ENCODE peak calls at places on chromosomes 1 and 21, in ten cellular contexts. One of them, this sample, is unnamed.

GRCh38 chr1:37630426-37631038 is 4.2 kb downstream of the RSPO1 start:
- DNase-seq in GM23338: no peak
- DNase-seq in brain microvascular endothelial cell: no peak
- DNase-seq in kidney: no peak
- DNase-seq in suprapubic skin: no peak
- DNase-seq in GM12865: no peak
- DNase-seq in upper lobe of right lung: no peak
- DNase-seq in fibroblast of pulmonary artery: no peak
- DNase-seq in DND-41: no peak
- DNase-seq in A549: no peak
- DNase-seq in this sample: no peak

GRCh38 chr1:36161656-36162531 is 5.9 kb downstream of the MAP7D1 start:
- DNase-seq in GM23338: peak
- DNase-seq in brain microvascular endothelial cell: peak
- DNase-seq in kidney: peak
- DNase-seq in suprapubic skin: no peak
- DNase-seq in GM12865: peak
- DNase-seq in upper lobe of right lung: peak
- DNase-seq in fibroblast of pulmonary artery: peak
- DNase-seq in DND-41: peak
- DNase-seq in A549: no peak
- DNase-seq in this sample: no peak

GRCh38 chr1:156151093-156151688 is 2.2 kb upstream of the SEMA4A start:
- DNase-seq in GM23338: no peak
- DNase-seq in brain microvascular endothelial cell: peak
- DNase-seq in kidney: no peak
- DNase-seq in suprapubic skin: no peak
- DNase-seq in GM12865: peak
- DNase-seq in upper lobe of right lung: no peak
- DNase-seq in fibroblast of pulmonary artery: no peak
- DNase-seq in DND-41: no peak
- DNase-seq in A549: no peak
- DNase-seq in this sample: no peak

GRCh38 chr1:206467915-206468314 is 2.4 kb upstream of the IKBKE start:
- DNase-seq in GM23338: no peak
- DNase-seq in brain microvascular endothelial cell: peak
- DNase-seq in kidney: no peak
- DNase-seq in suprapubic skin: no peak
- DNase-seq in GM12865: peak
- DNase-seq in upper lobe of right lung: peak
- DNase-seq in fibroblast of pulmonary artery: peak
- DNase-seq in DND-41: no peak
- DNase-seq in A549: no peak
- DNase-seq in this sample: no peak

GRCh38 chr1:15994590-15995351 is 9.3 kb upstream of the SRARP start:
- DNase-seq in GM23338: peak
- DNase-seq in brain microvascular endothelial cell: peak
- DNase-seq in kidney: peak
- DNase-seq in suprapubic skin: no peak
- DNase-seq in GM12865: peak
- DNase-seq in upper lobe of right lung: peak
- DNase-seq in fibroblast of pulmonary artery: peak
- DNase-seq in DND-41: no peak
- DNase-seq in A549: peak
- DNase-seq in this sample: no peak

GRCh38 chr1:227809026-227809425 is 6.4 kb upstream of the PRSS38 start:
- DNase-seq in GM23338: no peak
- DNase-seq in brain microvascular endothelial cell: no peak
- DNase-seq in kidney: no peak
- DNase-seq in suprapubic skin: no peak
- DNase-seq in GM12865: no peak
- DNase-seq in upper lobe of right lung: no peak
- DNase-seq in fibroblast of pulmonary artery: no peak
- DNase-seq in DND-41: no peak
- DNase-seq in A549: no peak
- DNase-seq in this sample: no peak

GRCh38 chr1:30840904-30841598 is 67.5 kb downstream of the SDC3 start:
- DNase-seq in GM23338: peak
- DNase-seq in brain microvascular endothelial cell: no peak
- DNase-seq in kidney: no peak
- DNase-seq in suprapubic skin: no peak
- DNase-seq in GM12865: no peak
- DNase-seq in upper lobe of right lung: peak
- DNase-seq in fibroblast of pulmonary artery: peak
- DNase-seq in DND-41: no peak
- DNase-seq in A549: no peak
- DNase-seq in this sample: no peak

GRCh38 chr1:26197813-26198212 is 7.4 kb downstream of the CATSPER4 start:
- DNase-seq in GM23338: no peak
- DNase-seq in brain microvascular endothelial cell: no peak
- DNase-seq in kidney: no peak
- DNase-seq in suprapubic skin: no peak
- DNase-seq in GM12865: no peak
- DNase-seq in upper lobe of right lung: no peak
- DNase-seq in fibroblast of pulmonary artery: no peak
- DNase-seq in DND-41: no peak
- DNase-seq in A549: no peak
- DNase-seq in this sample: no peak

GRCh38 chr21:43269461-43269860 is 100.7 kb downstream of the CRYAA start:
- DNase-seq in GM23338: peak
- DNase-seq in brain microvascular endothelial cell: no peak
- DNase-seq in kidney: peak
- DNase-seq in suprapubic skin: no peak
- DNase-seq in GM12865: peak
- DNase-seq in upper lobe of right lung: peak
- DNase-seq in fibroblast of pulmonary artery: no peak
- DNase-seq in DND-41: peak
- DNase-seq in A549: no peak
- DNase-seq in this sample: no peak

DNA sequence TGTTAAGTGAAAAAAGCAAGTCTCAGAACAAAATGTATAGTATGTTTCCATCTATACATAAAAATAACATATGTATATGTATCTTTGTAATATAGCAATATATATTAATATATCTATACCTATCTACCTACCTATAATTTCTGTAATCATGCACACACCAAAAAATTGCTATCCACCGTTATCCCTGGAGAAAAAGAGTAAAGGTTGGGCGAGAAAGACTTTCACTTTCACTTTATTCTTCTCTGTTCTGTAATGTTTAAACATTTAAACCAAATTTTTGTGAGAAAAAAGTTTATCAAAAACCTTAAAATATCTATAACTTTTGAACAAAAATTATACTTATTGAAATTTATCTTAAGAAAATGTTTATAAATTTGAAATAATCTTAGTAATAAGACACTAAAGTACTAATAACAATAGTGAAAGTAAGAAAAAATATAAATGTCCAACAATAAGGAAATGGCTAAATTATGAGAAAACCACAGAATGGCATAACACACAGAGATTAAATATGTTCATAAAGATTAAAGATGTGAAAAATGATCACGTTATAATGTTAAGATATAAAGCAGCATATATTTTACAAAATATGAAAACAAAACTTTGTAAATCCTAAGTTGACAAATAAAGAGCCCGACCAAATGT is 74.0 kb upstream of the LRRC53 start:
- DNase-seq in GM23338: no peak
- DNase-seq in brain microvascular endothelial cell: no peak
- DNase-seq in kidney: no peak
- DNase-seq in suprapubic skin: no peak
- DNase-seq in GM12865: no peak
- DNase-seq in upper lobe of right lung: no peak
- DNase-seq in fibroblast of pulmonary artery: no peak
- DNase-seq in DND-41: no peak
- DNase-seq in A549: no peak
- DNase-seq in this sample: no peak
- H3K4me3 ChIP-seq in GM23338: no peak
- H3K4me3 ChIP-seq in brain microvascular endothelial cell: no peak
- H3K4me3 ChIP-seq in kidney: no peak
- H3K4me3 ChIP-seq in suprapubic skin: no peak
- H3K4me3 ChIP-seq in GM12865: no peak
- H3K4me3 ChIP-seq in upper lobe of right lung: no peak
- H3K4me3 ChIP-seq in fibroblast of pulmonary artery: peak
- H3K4me3 ChIP-seq in DND-41: no peak
- H3K4me3 ChIP-seq in A549: peak
- H3K4me3 ChIP-seq in this sample: no peak

GRCh38 chr1:211630236-211631081 is 45.0 kb downstream of the NEK2 start:
- DNase-seq in GM23338: peak
- DNase-seq in brain microvascular endothelial cell: peak
- DNase-seq in kidney: no peak
- DNase-seq in suprapubic skin: no peak
- DNase-seq in GM12865: no peak
- DNase-seq in upper lobe of right lung: no peak
- DNase-seq in fibroblast of pulmonary artery: no peak
- DNase-seq in DND-41: no peak
- DNase-seq in A549: no peak
- DNase-seq in this sample: no peak
- TF ChIP-seq CTCF in GM23338: no peak
- TF ChIP-seq CTCF in brain microvascular endothelial cell: peak
- TF ChIP-seq CTCF in kidney: no peak
- TF ChIP-seq CTCF in suprapubic skin: no peak
- TF ChIP-seq CTCF in GM12865: no peak
- TF ChIP-seq CTCF in upper lobe of right lung: no peak
- TF ChIP-seq CTCF in fibroblast of pulmonary artery: peak
- TF ChIP-seq CTCF in DND-41: no peak
- TF ChIP-seq CTCF in A549: no peak
- TF ChIP-seq CTCF in this sample: no peak

DNA sequence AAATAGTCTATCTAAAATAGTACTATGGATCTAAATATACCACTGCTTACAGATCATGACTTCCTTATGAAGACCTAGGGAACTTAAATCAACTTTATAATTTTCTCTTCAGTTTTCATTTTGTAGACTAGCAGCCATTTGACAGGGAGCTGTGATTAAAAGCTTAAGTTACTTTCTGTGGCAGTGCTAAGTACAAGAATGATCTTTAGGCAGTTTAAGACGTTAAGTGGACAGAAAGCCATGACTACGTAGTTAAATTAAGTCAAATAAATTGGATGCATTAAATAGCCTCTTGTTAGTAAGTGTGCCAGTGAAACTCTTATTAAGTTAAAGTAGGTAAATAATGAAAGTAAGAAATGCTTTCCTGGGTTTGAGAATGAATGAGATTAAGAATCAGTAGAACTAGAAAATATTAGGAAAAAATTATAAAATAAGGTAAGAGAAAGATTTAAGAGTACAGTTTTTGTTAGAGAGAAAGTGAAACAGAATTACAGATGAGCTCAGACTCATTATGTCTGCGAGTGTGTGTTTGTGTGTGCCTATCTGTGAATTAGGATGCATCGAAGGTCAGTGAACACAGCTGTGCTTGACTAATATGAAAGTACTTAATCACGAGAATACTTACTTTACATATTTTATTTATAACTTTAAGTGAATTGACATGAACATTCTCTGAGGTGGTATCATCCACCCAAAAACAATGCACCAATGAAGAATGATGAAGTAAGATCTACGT is 336.9 kb downstream of the KCNT2 start:
- DNase-seq in GM23338: no peak
- DNase-seq in brain microvascular endothelial cell: no peak
- DNase-seq in kidney: no peak
- DNase-seq in suprapubic skin: no peak
- DNase-seq in GM12865: peak
- DNase-seq in upper lobe of right lung: no peak
- DNase-seq in fibroblast of pulmonary artery: no peak
- DNase-seq in DND-41: no peak
- DNase-seq in A549: no peak
- DNase-seq in this sample: no peak
- H3K4me3 ChIP-seq in GM23338: no peak
- H3K4me3 ChIP-seq in brain microvascular endothelial cell: no peak
- H3K4me3 ChIP-seq in kidney: no peak
- H3K4me3 ChIP-seq in suprapubic skin: no peak
- H3K4me3 ChIP-seq in GM12865: peak
- H3K4me3 ChIP-seq in upper lobe of right lung: no peak
- H3K4me3 ChIP-seq in fibroblast of pulmonary artery: no peak
- H3K4me3 ChIP-seq in DND-41: no peak
- H3K4me3 ChIP-seq in A549: no peak
- H3K4me3 ChIP-seq in this sample: no peak

GRCh38 chr21:36543924-36544323 is 64.0 kb upstream of the CLDN14 start:
- DNase-seq in GM23338: no peak
- DNase-seq in brain microvascular endothelial cell: no peak
- DNase-seq in kidney: no peak
- DNase-seq in suprapubic skin: no peak
- DNase-seq in GM12865: no peak
- DNase-seq in upper lobe of right lung: no peak
- DNase-seq in fibroblast of pulmonary artery: no peak
- DNase-seq in DND-41: no peak
- DNase-seq in A549: no peak
- DNase-seq in this sample: no peak

GRCh38 chr21:36544545-36544944 is 64.6 kb upstream of the CLDN14 start:
- DNase-seq in GM23338: no peak
- DNase-seq in brain microvascular endothelial cell: no peak
- DNase-seq in kidney: no peak
- DNase-seq in suprapubic skin: no peak
- DNase-seq in GM12865: no peak
- DNase-seq in upper lobe of right lung: no peak
- DNase-seq in fibroblast of pulmonary artery: no peak
- DNase-seq in DND-41: no peak
- DNase-seq in A549: no peak
- DNase-seq in this sample: no peak

GRCh38 chr21:36541721-36542139 is 61.8 kb upstream of the CLDN14 start:
- DNase-seq in GM23338: no peak
- DNase-seq in brain microvascular endothelial cell: no peak
- DNase-seq in kidney: no peak
- DNase-seq in suprapubic skin: no peak
- DNase-seq in GM12865: peak
- DNase-seq in upper lobe of right lung: no peak
- DNase-seq in fibroblast of pulmonary artery: no peak
- DNase-seq in DND-41: no peak
- DNase-seq in A549: no peak
- DNase-seq in this sample: no peak

GRCh38 chr21:36540700-36541099 is 60.8 kb upstream of the CLDN14 start:
- DNase-seq in GM23338: no peak
- DNase-seq in brain microvascular endothelial cell: no peak
- DNase-seq in kidney: no peak
- DNase-seq in suprapubic skin: no peak
- DNase-seq in GM12865: peak
- DNase-seq in upper lobe of right lung: no peak
- DNase-seq in fibroblast of pulmonary artery: no peak
- DNase-seq in DND-41: no peak
- DNase-seq in A549: no peak
- DNase-seq in this sample: no peak

DNA sequence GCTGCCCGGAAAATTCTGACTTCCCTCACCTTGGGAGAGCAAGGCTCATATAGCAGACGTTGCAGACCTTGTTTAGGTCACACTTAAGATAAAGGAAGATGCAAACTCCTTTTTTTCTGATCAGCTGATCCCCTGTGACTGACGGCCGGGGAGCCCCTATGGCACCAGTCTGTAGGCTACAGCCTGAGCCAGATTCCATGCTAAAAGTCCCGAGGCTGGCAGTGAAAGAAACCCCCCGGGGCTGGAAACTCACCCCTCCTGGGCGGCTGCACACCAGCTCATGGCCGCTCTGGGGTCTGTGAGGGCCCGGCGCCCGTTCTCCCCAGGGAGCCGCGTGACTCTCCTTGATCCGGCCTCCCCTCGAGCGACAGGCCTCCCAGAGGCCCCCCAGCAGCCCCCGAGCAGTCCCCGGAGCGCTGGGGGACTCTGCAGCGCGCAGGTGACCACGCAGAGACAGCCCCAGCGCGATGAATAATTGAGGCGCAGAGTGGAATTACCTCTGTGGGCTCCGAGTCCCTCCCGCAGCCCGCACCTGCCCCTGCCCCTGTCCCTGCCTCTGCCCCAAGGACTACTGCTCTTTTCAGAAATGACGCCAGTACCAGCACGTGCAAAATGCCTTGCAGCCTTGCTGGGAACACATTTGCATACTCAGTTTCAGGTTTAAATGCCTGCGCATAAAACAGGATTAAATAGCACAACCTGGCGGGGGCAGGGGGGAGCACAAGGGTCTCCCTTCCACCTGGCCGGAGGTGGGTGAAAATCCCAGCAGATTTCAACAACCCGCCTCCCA is 62.6 kb upstream of the CLDN14 start:
- DNase-seq in GM23338: peak
- DNase-seq in brain microvascular endothelial cell: no peak
- DNase-seq in kidney: no peak
- DNase-seq in suprapubic skin: no peak
- DNase-seq in GM12865: peak
- DNase-seq in upper lobe of right lung: no peak
- DNase-seq in fibroblast of pulmonary artery: peak
- DNase-seq in DND-41: no peak
- DNase-seq in A549: no peak
- DNase-seq in this sample: peak
- TF ChIP-seq CTCF in GM23338: peak
- TF ChIP-seq CTCF in brain microvascular endothelial cell: no peak
- TF ChIP-seq CTCF in kidney: peak
- TF ChIP-seq CTCF in suprapubic skin: no peak
- TF ChIP-seq CTCF in GM12865: peak
- TF ChIP-seq CTCF in upper lobe of right lung: no peak
- TF ChIP-seq CTCF in fibroblast of pulmonary artery: no peak
- TF ChIP-seq CTCF in DND-41: no peak
- TF ChIP-seq CTCF in A549: no peak
- TF ChIP-seq CTCF in this sample: peak